ENCODE peak calls at places on chromosome 10, in eight cellular contexts. One of them, this sample, is unnamed.

GRCh38 chr10:132443605-132443997 is 46.6 kb downstream of the PWWP2B start:
- DNase-seq in kidney: peak; percentile 89
- DNase-seq in cardiac fibroblast: peak; percentile 34
- DNase-seq in RWPE1: no peak
- DNase-seq in brain microvascular endothelial cell: peak; percentile 38
- DNase-seq in HFF-Myc: no peak
- DNase-seq in H1: no peak
- DNase-seq in neural progenitor cell: no peak
- DNase-seq in this sample: peak; percentile 29

GRCh38 chr10:46514899-46515298 is 41.6 kb downstream of the GPRIN2 start:
- DNase-seq in kidney: no peak
- DNase-seq in cardiac fibroblast: no peak
- DNase-seq in RWPE1: no peak
- DNase-seq in brain microvascular endothelial cell: no peak
- DNase-seq in HFF-Myc: no peak
- DNase-seq in H1: no peak
- DNase-seq in neural progenitor cell: no peak
- DNase-seq in this sample: no peak

GRCh38 chr10:14839305-14839695 is 1.2 kb downstream of the HSPA14 start:
- DNase-seq in kidney: no peak
- DNase-seq in cardiac fibroblast: no peak
- DNase-seq in RWPE1: no peak
- DNase-seq in brain microvascular endothelial cell: peak; percentile 22
- DNase-seq in HFF-Myc: no peak
- DNase-seq in H1: no peak
- DNase-seq in neural progenitor cell: peak; percentile 18
- DNase-seq in this sample: no peak

GRCh38 chr10:79982486-79982800 is 33.5 kb upstream of the SFTPD start:
- DNase-seq in kidney: no peak
- DNase-seq in cardiac fibroblast: no peak
- DNase-seq in RWPE1: no peak
- DNase-seq in brain microvascular endothelial cell: no peak
- DNase-seq in HFF-Myc: no peak
- DNase-seq in H1: no peak
- DNase-seq in neural progenitor cell: no peak
- DNase-seq in this sample: no peak

GRCh38 chr10:35635576-35635975 is 6.5 kb downstream of the FZD8 start:
- DNase-seq in kidney: no peak
- DNase-seq in cardiac fibroblast: peak; percentile 77
- DNase-seq in RWPE1: peak; percentile 44
- DNase-seq in brain microvascular endothelial cell: peak; percentile 70
- DNase-seq in HFF-Myc: peak; percentile 46
- DNase-seq in H1: no peak
- DNase-seq in neural progenitor cell: peak; percentile 81
- DNase-seq in this sample: peak; percentile 60

GRCh38 chr10:9305018-9305655 is 1250.6 kb downstream of the GATA3 start:
- DNase-seq in kidney: no peak
- DNase-seq in cardiac fibroblast: peak; percentile 44
- DNase-seq in RWPE1: peak; percentile 25
- DNase-seq in brain microvascular endothelial cell: no peak
- DNase-seq in HFF-Myc: no peak
- DNase-seq in H1: no peak
- DNase-seq in neural progenitor cell: peak; percentile 30
- DNase-seq in this sample: peak; percentile 10

GRCh38 chr10:75723319-75723965 is 292.0 kb downstream of the LRMDA start:
- DNase-seq in kidney: no peak
- DNase-seq in cardiac fibroblast: no peak
- DNase-seq in RWPE1: no peak
- DNase-seq in brain microvascular endothelial cell: no peak
- DNase-seq in HFF-Myc: no peak
- DNase-seq in H1: no peak
- DNase-seq in neural progenitor cell: no peak
- DNase-seq in this sample: no peak

GRCh38 chr10:69506487-69506833 is 55.2 kb downstream of the TSPAN15 start:
- DNase-seq in kidney: no peak
- DNase-seq in cardiac fibroblast: no peak
- DNase-seq in RWPE1: no peak
- DNase-seq in brain microvascular endothelial cell: no peak
- DNase-seq in HFF-Myc: no peak
- DNase-seq in H1: no peak
- DNase-seq in neural progenitor cell: no peak
- DNase-seq in this sample: no peak

GRCh38 chr10:129768437-129769355 is 195.4 kb downstream of the EBF3 start:
- DNase-seq in kidney: peak; percentile 70
- DNase-seq in cardiac fibroblast: no peak
- DNase-seq in RWPE1: no peak
- DNase-seq in brain microvascular endothelial cell: no peak
- DNase-seq in HFF-Myc: no peak
- DNase-seq in H1: peak; percentile 51
- DNase-seq in neural progenitor cell: peak; percentile 72
- DNase-seq in this sample: no peak

GRCh38 chr10:78357027-78357672 is 323.5 kb downstream of the RPS24 start:
- DNase-seq in kidney: no peak
- DNase-seq in cardiac fibroblast: peak; percentile 15
- DNase-seq in RWPE1: no peak
- DNase-seq in brain microvascular endothelial cell: no peak
- DNase-seq in HFF-Myc: no peak
- DNase-seq in H1: peak; percentile 34
- DNase-seq in neural progenitor cell: peak; percentile 89
- DNase-seq in this sample: no peak

GRCh38 chr10:70956029-70956759 is 67.8 kb upstream of the PCBD1 start:
- DNase-seq in kidney: peak; percentile 8
- DNase-seq in cardiac fibroblast: no peak
- DNase-seq in RWPE1: no peak
- DNase-seq in brain microvascular endothelial cell: no peak
- DNase-seq in HFF-Myc: no peak
- DNase-seq in H1: no peak
- DNase-seq in neural progenitor cell: peak; percentile 24
- DNase-seq in this sample: no peak

GRCh38 chr10:88243847-88244730 is 339.0 kb downstream of the RNLS start:
- DNase-seq in kidney: peak; percentile 87
- DNase-seq in cardiac fibroblast: peak; percentile 96
- DNase-seq in RWPE1: no peak
- DNase-seq in brain microvascular endothelial cell: peak; percentile 62
- DNase-seq in HFF-Myc: no peak
- DNase-seq in H1: no peak
- DNase-seq in neural progenitor cell: no peak
- DNase-seq in this sample: peak; percentile 28

GRCh38 chr10:62081322-62081945 is 179.9 kb downstream of the ARID5B start:
- DNase-seq in kidney: no peak
- DNase-seq in cardiac fibroblast: peak; percentile 48
- DNase-seq in RWPE1: no peak
- DNase-seq in brain microvascular endothelial cell: no peak
- DNase-seq in HFF-Myc: no peak
- DNase-seq in H1: no peak
- DNase-seq in neural progenitor cell: no peak
- DNase-seq in this sample: no peak

GRCh38 chr10:52951819-52952218 is 179.2 kb upstream of the MBL2 start:
- DNase-seq in kidney: no peak
- DNase-seq in cardiac fibroblast: peak; percentile 65
- DNase-seq in RWPE1: no peak
- DNase-seq in brain microvascular endothelial cell: peak; percentile 18
- DNase-seq in HFF-Myc: no peak
- DNase-seq in H1: peak; percentile 74
- DNase-seq in neural progenitor cell: peak; percentile 75
- DNase-seq in this sample: peak; percentile 5

GRCh38 chr10:103473261-103473671 is 5.8 kb downstream of the CALHM3 start:
- DNase-seq in kidney: no peak
- DNase-seq in cardiac fibroblast: no peak
- DNase-seq in RWPE1: no peak
- DNase-seq in brain microvascular endothelial cell: no peak
- DNase-seq in HFF-Myc: no peak
- DNase-seq in H1: no peak
- DNase-seq in neural progenitor cell: no peak
- DNase-seq in this sample: no peak

GRCh38 chr10:109773818-109774440 is 149.4 kb downstream of the XPNPEP1 start:
- DNase-seq in kidney: no peak
- DNase-seq in cardiac fibroblast: peak; percentile 46
- DNase-seq in RWPE1: peak; percentile 8
- DNase-seq in brain microvascular endothelial cell: peak; percentile 14
- DNase-seq in HFF-Myc: no peak
- DNase-seq in H1: no peak
- DNase-seq in neural progenitor cell: peak; percentile 48
- DNase-seq in this sample: peak; percentile 47

GRCh38 chr10:1601371-1601906 is 135.9 kb downstream of the ADARB2 start:
- DNase-seq in kidney: no peak
- DNase-seq in cardiac fibroblast: no peak
- DNase-seq in RWPE1: no peak
- DNase-seq in brain microvascular endothelial cell: no peak
- DNase-seq in HFF-Myc: no peak
- DNase-seq in H1: no peak
- DNase-seq in neural progenitor cell: no peak
- DNase-seq in this sample: no peak

GRCh38 chr10:110323503-110323902 is 18.8 kb upstream of the SMNDC1 start:
- DNase-seq in kidney: no peak
- DNase-seq in cardiac fibroblast: peak; percentile 76
- DNase-seq in RWPE1: peak; percentile 57
- DNase-seq in brain microvascular endothelial cell: peak; percentile 92
- DNase-seq in HFF-Myc: no peak
- DNase-seq in H1: no peak
- DNase-seq in neural progenitor cell: no peak
- DNase-seq in this sample: peak; percentile 95

GRCh38 chr10:131162866-131163265 is 148.7 kb downstream of the TCERG1L start:
- DNase-seq in kidney: no peak
- DNase-seq in cardiac fibroblast: no peak
- DNase-seq in RWPE1: no peak
- DNase-seq in brain microvascular endothelial cell: no peak
- DNase-seq in HFF-Myc: no peak
- DNase-seq in H1: no peak
- DNase-seq in neural progenitor cell: no peak
- DNase-seq in this sample: no peak
- TF ChIP-seq CTCF in kidney: no peak
- TF ChIP-seq CTCF in cardiac fibroblast: no peak
- TF ChIP-seq CTCF in RWPE1: no peak
- TF ChIP-seq CTCF in brain microvascular endothelial cell: no peak
- TF ChIP-seq CTCF in HFF-Myc: no peak
- TF ChIP-seq CTCF in H1: no peak
- TF ChIP-seq CTCF in neural progenitor cell: no peak
- TF ChIP-seq CTCF in this sample: no peak

GRCh38 chr10:29037348-29038113 is 251.3 kb upstream of the LYZL1 start:
- DNase-seq in kidney: no peak
- DNase-seq in cardiac fibroblast: no peak
- DNase-seq in RWPE1: no peak
- DNase-seq in brain microvascular endothelial cell: no peak
- DNase-seq in HFF-Myc: no peak
- DNase-seq in H1: no peak
- DNase-seq in neural progenitor cell: no peak
- DNase-seq in this sample: no peak

GRCh38 chr10:29033311-29033940 is 255.4 kb upstream of the LYZL1 start:
- DNase-seq in kidney: no peak
- DNase-seq in cardiac fibroblast: no peak
- DNase-seq in RWPE1: no peak
- DNase-seq in brain microvascular endothelial cell: no peak
- DNase-seq in HFF-Myc: no peak
- DNase-seq in H1: no peak
- DNase-seq in neural progenitor cell: no peak
- DNase-seq in this sample: no peak

GRCh38 chr10:29039091-29039490 is 249.8 kb upstream of the LYZL1 start:
- DNase-seq in kidney: no peak
- DNase-seq in cardiac fibroblast: no peak
- DNase-seq in RWPE1: no peak
- DNase-seq in brain microvascular endothelial cell: no peak
- DNase-seq in HFF-Myc: no peak
- DNase-seq in H1: no peak
- DNase-seq in neural progenitor cell: no peak
- DNase-seq in this sample: no peak

GRCh38 chr10:29034592-29034991 is 254.3 kb upstream of the LYZL1 start:
- DNase-seq in kidney: no peak
- DNase-seq in cardiac fibroblast: no peak
- DNase-seq in RWPE1: no peak
- DNase-seq in brain microvascular endothelial cell: no peak
- DNase-seq in HFF-Myc: no peak
- DNase-seq in H1: no peak
- DNase-seq in neural progenitor cell: no peak
- DNase-seq in this sample: no peak

GRCh38 chr10:29035721-29036120 is 253.1 kb upstream of the LYZL1 start:
- DNase-seq in kidney: no peak
- DNase-seq in cardiac fibroblast: no peak
- DNase-seq in RWPE1: no peak
- DNase-seq in brain microvascular endothelial cell: no peak
- DNase-seq in HFF-Myc: no peak
- DNase-seq in H1: no peak
- DNase-seq in neural progenitor cell: no peak
- DNase-seq in this sample: no peak
- TF ChIP-seq CTCF in kidney: no peak
- TF ChIP-seq CTCF in cardiac fibroblast: no peak
- TF ChIP-seq CTCF in RWPE1: no peak
- TF ChIP-seq CTCF in brain microvascular endothelial cell: no peak
- TF ChIP-seq CTCF in HFF-Myc: no peak
- TF ChIP-seq CTCF in H1: no peak
- TF ChIP-seq CTCF in neural progenitor cell: no peak
- TF ChIP-seq CTCF in this sample: no peak

DNA sequence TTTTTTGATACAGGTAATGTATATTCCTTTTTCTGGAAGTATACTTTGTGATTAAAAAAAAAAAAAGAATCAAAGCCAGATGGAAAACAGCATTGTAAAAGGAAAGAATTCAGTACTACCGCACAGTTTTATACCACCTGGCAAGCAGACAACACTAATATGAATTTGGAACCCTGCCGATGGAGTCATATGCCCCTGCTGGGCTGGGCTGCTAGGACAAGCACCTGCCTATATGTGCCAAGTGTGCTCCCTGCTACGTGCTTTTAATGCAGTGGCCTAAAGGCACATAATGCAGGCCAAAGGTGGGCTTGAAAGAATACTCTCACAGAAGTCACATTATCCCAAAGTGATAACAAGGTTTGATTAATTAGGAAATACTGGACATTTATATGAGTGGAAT is 29.8 kb upstream of the WAC start:
- DNase-seq in kidney: no peak
- DNase-seq in cardiac fibroblast: peak; percentile 8
- DNase-seq in RWPE1: peak; percentile 59
- DNase-seq in brain microvascular endothelial cell: no peak
- DNase-seq in HFF-Myc: peak; percentile 26
- DNase-seq in H1: no peak
- DNase-seq in neural progenitor cell: no peak
- DNase-seq in this sample: no peak
- TF ChIP-seq CTCF in kidney: no peak
- TF ChIP-seq CTCF in cardiac fibroblast: no peak
- TF ChIP-seq CTCF in RWPE1: peak; percentile 46
- TF ChIP-seq CTCF in brain microvascular endothelial cell: peak; percentile 9
- TF ChIP-seq CTCF in HFF-Myc: no peak
- TF ChIP-seq CTCF in H1: no peak
- TF ChIP-seq CTCF in neural progenitor cell: no peak
- TF ChIP-seq CTCF in this sample: no peak

DNA sequence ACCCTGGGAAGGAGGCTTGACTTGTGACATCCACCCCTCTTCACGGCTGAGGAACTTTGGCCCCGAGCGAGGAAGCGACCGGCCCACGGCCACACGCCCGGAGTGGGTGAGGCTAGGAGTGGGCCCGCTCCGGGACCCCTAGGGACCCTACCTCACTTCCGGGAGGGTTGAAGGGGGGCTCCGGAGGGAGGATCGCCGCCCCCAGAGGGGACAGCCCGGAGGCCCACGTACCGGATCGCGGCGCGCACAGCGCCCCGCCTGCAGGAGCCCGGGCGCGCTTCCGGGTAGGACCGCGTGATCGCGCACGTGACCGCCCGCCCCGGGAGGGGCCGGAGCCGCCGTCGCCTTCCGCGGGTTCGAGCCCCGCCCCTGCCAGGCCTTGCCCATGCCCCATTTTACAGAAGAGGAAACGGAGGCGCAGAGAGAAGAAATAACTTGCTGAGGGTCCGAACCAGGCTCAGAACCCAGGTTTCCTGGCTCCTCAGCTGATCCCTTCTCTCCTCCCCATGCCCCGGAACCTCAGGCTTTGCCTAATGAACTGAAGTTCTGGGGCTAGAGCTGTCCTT is at the start of gene HPS1:
- DNase-seq in kidney: peak; percentile 95
- DNase-seq in cardiac fibroblast: peak; percentile 84
- DNase-seq in RWPE1: peak; percentile 90
- DNase-seq in brain microvascular endothelial cell: peak; percentile 41
- DNase-seq in HFF-Myc: no peak
- DNase-seq in H1: no peak
- DNase-seq in neural progenitor cell: peak; percentile 78
- DNase-seq in this sample: peak; percentile 21
- TF ChIP-seq CTCF in kidney: no peak
- TF ChIP-seq CTCF in cardiac fibroblast: no peak
- TF ChIP-seq CTCF in RWPE1: no peak
- TF ChIP-seq CTCF in brain microvascular endothelial cell: no peak
- TF ChIP-seq CTCF in HFF-Myc: no peak
- TF ChIP-seq CTCF in H1: no peak
- TF ChIP-seq CTCF in neural progenitor cell: peak; percentile 14
- TF ChIP-seq CTCF in this sample: peak; percentile 46